ENCODE peak calls at places on chromosomes 7 and 10, in four cellular contexts. B, C, L and G are unnamed samples.

GRCh38 chr10:81018898-81019890 is 481.5 kb downstream of the SH2D4B start:
- DNase-seq in L (no peak), B (peak; percentile 19), C (no peak), G (peak; percentile 64)

GRCh38 chr10:47257396-47258120 is 42.4 kb upstream of the GDF10 start:
- DNase-seq in L (no peak), C (no peak), B (no peak), G (peak; percentile 35)

GRCh38 chr7:7557252-7557651 is 9.4 kb upstream of the MIOS start:
- DNase-seq in L (no peak), B (no peak), C (no peak), G (no peak)

GRCh38 chr7:158141806-158142518 is 445.7 kb downstream of the PTPRN2 start:
- DNase-seq in L (no peak), C (no peak), B (no peak), G (no peak)

GRCh38 chr10:48457949-48458661 is 146.8 kb downstream of the ARHGAP22 start:
- DNase-seq in L (no peak), B (no peak), C (no peak), G (no peak)

GRCh38 chr7:111987115-111987826 is 218.9 kb downstream of the DOCK4 start:
- DNase-seq in L (no peak), C (no peak), B (no peak), G (peak; percentile 42)

GRCh38 chr10:27611209-27611608 is 107.1 kb downstream of the RAB18 start:
- DNase-seq in C (peak; percentile 61), L (no peak), B (no peak), G (peak; percentile 36)

GRCh38 chr10:119706521-119707278 is 19.1 kb upstream of the INPP5F start:
- DNase-seq in B (no peak), L (no peak), C (no peak), G (no peak)

GRCh38 chr7:22688034-22688433 is 39.0 kb upstream of the IL6 start:
- DNase-seq in B (no peak), C (no peak), L (no peak), G (no peak)

GRCh38 chr7:45701701-45702460 is 127.7 kb downstream of the ADCY1 start:
- DNase-seq in L (no peak), C (no peak), B (no peak), G (no peak)

GRCh38 chr7:101941481-101942383 is 124.3 kb downstream of the CUX1 start:
- DNase-seq in C (no peak), L (peak; percentile 39), B (no peak), G (peak; percentile 96)

GRCh38 chr7:2118630-2119190 is 114.0 kb downstream of the MAD1L1 start:
- DNase-seq in C (no peak), L (no peak), B (no peak), G (no peak)

GRCh38 chr7:157521061-157521731 is 184.4 kb downstream of the DNAJB6 start:
- DNase-seq in B (no peak), C (no peak), L (no peak), G (no peak)

DNA sequence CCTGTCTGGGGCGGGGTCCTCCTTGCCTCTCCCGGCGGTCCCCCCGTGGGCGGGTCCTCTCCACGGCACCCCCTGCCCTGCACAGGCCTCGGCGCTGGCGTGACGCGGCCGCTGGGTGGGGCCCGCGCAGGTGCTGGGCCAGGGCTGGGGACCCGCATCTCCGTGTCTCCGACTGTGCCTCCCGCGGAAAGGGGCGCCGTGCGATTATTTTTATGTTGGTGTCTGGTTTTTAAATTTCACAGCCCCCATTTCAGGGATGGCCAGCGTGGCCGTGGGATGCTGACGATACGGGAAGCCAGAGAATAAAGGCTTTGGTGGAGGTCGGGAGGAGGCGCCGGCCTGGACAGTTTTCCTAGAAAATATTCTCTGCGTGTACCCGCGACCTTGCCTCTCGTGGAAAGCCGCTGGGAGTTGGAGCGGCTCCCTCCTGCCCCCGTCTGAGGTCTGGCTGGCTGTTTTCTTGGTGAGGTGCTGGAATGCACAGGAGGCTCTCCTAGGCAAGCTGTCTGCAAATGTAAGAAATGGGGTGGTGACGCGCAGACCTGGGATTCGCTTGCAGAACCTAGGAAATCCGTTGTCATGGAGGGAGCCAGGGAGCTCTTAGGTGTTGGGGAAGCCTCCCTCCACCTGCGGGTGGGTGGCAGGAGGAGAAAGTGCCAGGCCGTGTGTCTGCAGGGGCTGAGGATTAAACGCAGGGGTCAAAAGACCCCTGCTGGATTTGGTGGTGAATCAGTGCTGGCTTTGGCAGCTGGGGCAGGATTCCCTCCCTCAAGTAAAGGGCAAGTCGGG is 28.7 kb upstream of the JAKMIP3 start:
- DNase-seq in L (no peak), B (no peak), C (no peak), G (no peak)
- TF ChIP-seq CTCF in L (no peak), B (peak; percentile 21), C (no peak), G (no peak)

GRCh38 chr10:113518816-113519591 is 33.8 kb upstream of the HABP2 start:
- DNase-seq in B (no peak), L (no peak), C (no peak), G (no peak)

GRCh38 chr10:113517893-113518240 is 35.0 kb upstream of the HABP2 start:
- DNase-seq in L (no peak), C (no peak), B (no peak), G (no peak)

GRCh38 chr10:113518415-113518814 is 34.4 kb upstream of the HABP2 start:
- DNase-seq in C (no peak), L (no peak), B (no peak), G (no peak)

GRCh38 chr10:113520606-113521481 is 32.0 kb upstream of the HABP2 start:
- DNase-seq in C (no peak), L (peak; percentile 38), B (peak; percentile 64), G (peak; percentile 69)

GRCh38 chr10:113519616-113520015 is 33.2 kb upstream of the HABP2 start:
- DNase-seq in C (no peak), B (no peak), L (no peak), G (no peak)
- TF ChIP-seq CTCF in C (no peak), B (no peak), L (no peak), G (no peak)

GRCh38 chr10:102435098-102435497 is 2.7 kb upstream of the CUEDC2 start:
- DNase-seq in C (no peak), L (no peak), B (no peak), G (no peak)

GRCh38 chr10:102434251-102434913 is 2.0 kb upstream of the CUEDC2 start:
- DNase-seq in L (no peak), B (no peak), C (no peak), G (peak; percentile 68)

GRCh38 chr10:102431452-102432124 is 786 bp downstream of the CUEDC2 start:
- DNase-seq in B (no peak), C (no peak), L (no peak), G (peak; percentile 47)

GRCh38 chr10:102433619-102434046 is 1.3 kb upstream of the CUEDC2 start:
- DNase-seq in B (no peak), L (no peak), C (no peak), G (no peak)

GRCh38 chr10:102432162-102432950 is at the start of gene CUEDC2:
- DNase-seq in B (peak; percentile 98), L (peak; percentile 85), C (peak; percentile 87), G (peak; percentile 97)
- TF ChIP-seq CTCF in B (no peak), L (no peak), C (no peak), G (no peak)

GRCh38 chr7:107564553-107565298 is 955 bp downstream of the DUS4L start:
- DNase-seq in C (no peak), L (no peak), B (no peak), G (peak; percentile 74)

GRCh38 chr7:107559864-107560263 is 3.9 kb downstream of the COG5 start:
- DNase-seq in L (no peak), C (no peak), B (no peak), G (peak; percentile 55)

GRCh38 chr7:107563072-107563760 is 504 bp downstream of the COG5 start:
- DNase-seq in L (no peak), C (no peak), B (no peak), G (no peak)

GRCh38 chr7:107563761-107564552 is at the start of the genes COG5 and DUS4L:
- DNase-seq in L (no peak), B (peak; percentile 65), C (no peak), G (peak; percentile 80)

GRCh38 chr7:107560898-107561516 is 2.7 kb downstream of the COG5 start:
- DNase-seq in B (no peak), C (no peak), L (no peak), G (peak; percentile 1)
- TF ChIP-seq CTCF in B (no peak), C (no peak), L (no peak), G (no peak)